ENCODE peak calls at places on chromosomes 12 and 14, in four cellular contexts. A is ovary; C is HCT116; F is CD4-positive, CD25-positive, alpha-beta regulatory T cell. L is an unnamed sample.
A peak's percentile ranks its signal among the peaks of the same experiment; 100 is the strongest.

GRCh38 chr14:103013028-103013427 is 44.3 kb downstream of the CDC42BPB start:
- DNase-seq in A (no peak), C (no peak), F (no peak), L (no peak)

GRCh38 chr14:90674043-90674670 is 142.1 kb downstream of the TTC7B start:
- DNase-seq in A (no peak), C (no peak), F (no peak), L (peak; percentile 66)

GRCh38 chr12:103680591-103681065 is 93.6 kb downstream of the STAB2 start:
- DNase-seq in A (no peak), C (no peak), F (no peak), L (peak; percentile 21)

GRCh38 chr14:68283378-68284123 is 464.0 kb downstream of the RAD51B start:
- DNase-seq in A (peak; percentile 39), C (no peak), F (peak; percentile 94), L (peak; percentile 62)

GRCh38 chr14:22976620-22977433 is 5.5 kb downstream of the AJUBA start:
- DNase-seq in A (no peak), C (no peak), F (no peak), L (no peak)

GRCh38 chr14:80419769-80420168 is 208.5 kb upstream of the DIO2 start:
- DNase-seq in A (no peak), C (no peak), F (no peak), L (no peak)

GRCh38 chr12:47863467-47863866 is 41.3 kb downstream of the VDR start:
- DNase-seq in A (no peak), C (no peak), F (no peak), L (no peak)

GRCh38 chr12:128603573-128604120 is 220.1 kb downstream of the SLC15A4 start:
- DNase-seq in A (no peak), C (no peak), F (no peak), L (no peak)

GRCh38 chr12:63863658-63864455 is 19.4 kb downstream of the SRGAP1 start:
- DNase-seq in A (no peak), C (no peak), F (no peak), L (no peak)

GRCh38 chr14:64704145-64704742 is at the start of gene PLEKHG3:
- DNase-seq in A (peak; percentile 89), C (no peak), F (peak; percentile 18), L (peak; percentile 82)

GRCh38 chr14:105616802-105617192 is 90.4 kb downstream of the TMEM121 start:
- DNase-seq in A (no peak), C (no peak), F (no peak), L (no peak)

GRCh38 chr12:133227281-133227852 is 8.3 kb downstream of the ANHX start:
- DNase-seq in A (no peak), C (no peak), F (no peak), L (no peak)
- H3K9me3 ChIP-seq in A (no peaks in the 10 kb centered on the region), C (no peaks in the 10 kb centered on the region), F (peaks cover 45% of the 10 kb centered on the region), L (no peaks in the 10 kb centered on the region)

GRCh38 chr12:130872179-130873096 is 572 bp downstream of the RAN start:
- DNase-seq in A (peak; percentile 48), C (no peak), F (peak; percentile 45), L (peak; percentile 50)

GRCh38 chr12:130871286-130872178 is at the start of gene RAN:
- DNase-seq in A (peak; percentile 94), C (peak; percentile 84), F (peak; percentile 95), L (peak; percentile 95)

GRCh38 chr12:130873825-130874224 is 2.0 kb downstream of the RAN start:
- DNase-seq in A (no peak), C (no peak), F (no peak), L (no peak)

GRCh38 chr12:130874696-130875095 is 2.8 kb downstream of the RAN start:
- DNase-seq in A (no peak), C (no peak), F (no peak), L (no peak)

GRCh38 chr12:130873106-130873795 is 1.4 kb downstream of the RAN start:
- DNase-seq in A (no peak), C (no peak), F (no peak), L (no peak)
- H3K36me3 ChIP-seq in A (no peaks in the 10 kb centered on the region), C (peaks cover 52% of the 10 kb centered on the region), F (peaks cover 39% of the 10 kb centered on the region), L (peaks cover 5% of the 10 kb centered on the region)

GRCh38 chr14:29421156-29421728 is 506.4 kb downstream of the PRKD1 start:
- DNase-seq in A (no peak), C (no peak), F (no peak), L (no peak)
- H3K9me3 ChIP-seq in A (no peaks in the 10 kb centered on the region), C (peaks cover 8% of the 10 kb centered on the region), F (no peaks in the 10 kb centered on the region), L (no peaks in the 10 kb centered on the region)

GRCh38 chr12:49659753-49660152 is 36.4 kb downstream of the PRPF40B start:
- DNase-seq in A (no peak), C (no peak), F (no peak), L (no peak)
- H3K36me3 ChIP-seq in A (no peaks in the 10 kb centered on the region), C (no peaks in the 10 kb centered on the region), F (peaks cover 22% of the 10 kb centered on the region), L (no peaks in the 10 kb centered on the region)

GRCh38 chr12:108309674-108310312 is 29.3 kb downstream of the CMKLR1 start:
- DNase-seq in A (no peak), C (no peak), F (no peak), L (no peak)
- H3K9me3 ChIP-seq in A (no peaks in the 10 kb centered on the region), C (no peaks in the 10 kb centered on the region), F (no peaks in the 10 kb centered on the region), L (no peaks in the 10 kb centered on the region)